ENCODE peak calls at places on chromosomes 2 and 18, in ten cellular contexts. V is stimulated activated CD4-positive, alpha-beta T cell treated with anti-CD3 and anti-CD28 coated beads, Interleukin-12 subunit alpha, Interleukin-12 subunit beta, amount 100 ng/mL, for 48 hours; B is NCI-H748 treated with DMSO at 0.1 percent for 48 hours; F is hippocampal formation; C is HS-27A; X is EH; P is gastrocnemius medialis; Z is right atrium auricular region; S is NCI-H345; U is stimulated activated naive CD8-positive, alpha-beta T cell treated with anti-CD3 and anti-CD28 coated beads, Interleukin-15, Interleukin-2, amounts not matched to agents 100 U/mL and 50 U/mL, for 24 hours. W is an unnamed sample.

GRCh38 chr2:165697727-165698620 is 96.1 kb downstream of the GALNT3 start:
- DNase-seq in V (no peak), B (peak), F (no peak), C (no peak), X (no peak), P (no peak), Z (no peak), S (no peak), U (no peak), W (no peak)

GRCh38 chr2:122681626-122682025 is 926.2 kb downstream of the TSN start:
- DNase-seq in V (no peak), B (no peak), F (no peak), C (no peak), X (no peak), P (no peak), Z (no peak), S (no peak), U (no peak), W (no peak)

GRCh38 chr18:12305930-12306629 is 2.0 kb upstream of the TUBB6 start:
- DNase-seq in V (no peak), B (no peak), F (no peak), C (no peak), X (no peak), P (no peak), Z (no peak), S (no peak), U (no peak), W (no peak)

GRCh38 chr18:52748343-52748742 is 408.3 kb downstream of the DCC start:
- DNase-seq in V (no peak), B (no peak), F (no peak), C (no peak), X (no peak), P (no peak), Z (no peak), S (no peak), U (no peak), W (no peak)

GRCh38 chr18:11119550-11119949 is 29.8 kb downstream of the PIEZO2 start:
- DNase-seq in V (no peak), B (no peak), F (no peak), C (no peak), X (peak), P (no peak), Z (no peak), S (no peak), U (no peak), W (no peak)

GRCh38 chr18:56327171-56327885 is 311.1 kb downstream of the TXNL1 start:
- DNase-seq in V (no peak), B (no peak), F (no peak), C (no peak), X (peak), P (no peak), Z (no peak), S (no peak), U (no peak), W (no peak)

GRCh38 chr2:215652432-215652831 is 216.6 kb upstream of the FN1 start:
- DNase-seq in V (no peak), B (no peak), F (no peak), C (no peak), X (peak), P (no peak), Z (no peak), S (no peak), U (no peak), W (no peak)

GRCh38 chr2:140657657-140658056 is 1473.2 kb downstream of the LRP1B start:
- DNase-seq in V (no peak), B (no peak), F (no peak), C (no peak), X (no peak), P (no peak), Z (no peak), S (no peak), U (no peak), W (no peak)

GRCh38 chr2:235493775-235494715 is at the start of gene AGAP1:
- DNase-seq in V (peak), B (peak), F (peak), C (no peak), X (peak), P (peak), Z (peak), S (peak), U (peak), W (peak)

GRCh38 chr2:167134381-167135072 is 246.2 kb downstream of the XIRP2 start:
- DNase-seq in V (no peak), B (no peak), F (no peak), C (peak), X (peak), P (no peak), Z (no peak), S (peak), U (no peak), W (no peak)

GRCh38 chr2:105391058-105391627 is 7.7 kb downstream of the FHL2 start:
- DNase-seq in V (no peak), B (no peak), F (no peak), C (no peak), X (peak), P (no peak), Z (no peak), S (no peak), U (no peak), W (peak)

GRCh38 chr2:9984217-9984739 is 32.8 kb downstream of the GRHL1 start:
- DNase-seq in V (no peak), B (peak), F (no peak), C (no peak), X (peak), P (no peak), Z (no peak), S (peak), U (peak), W (peak)

W was measured in trophoblast cell.